ENCODE peak calls at places on chromosome 5, in seven cellular contexts. X is hepatocyte, L is left ventricle myocardium inferior, R is neural progenitor cell, Y is sigmoid colon, U is tibial artery, W is brain microvascular endothelial cell. C is an unnamed sample.
A peak's percentile ranks its signal among the peaks of the same experiment; 100 is the strongest.

GRCh38 chr5:15598294-15598902 is 98.4 kb downstream of the FBXL7 start:
- DNase-seq in X (peak; percentile 26), L (no peak), R (peak; percentile 54), Y (no peak), U (no peak), W (no peak), C (no peak)

GRCh38 chr5:177447611-177448243 is 1.1 kb downstream of the PRR7 start:
- DNase-seq in X (peak; percentile 60), L (no peak), R (peak; percentile 85), Y (peak; percentile 78), U (peak; percentile 86), W (no peak), C (no peak)

GRCh38 chr5:138900281-138900965 is 25.3 kb upstream of the LRRTM2 start:
- DNase-seq in X (no peak), L (no peak), R (no peak), Y (no peak), U (no peak), W (peak; percentile 69), C (no peak)

GRCh38 chr5:127934791-127935256 is 148.7 kb upstream of the SLC12A2 start:
- DNase-seq in X (peak; percentile 70), L (no peak), R (peak; percentile 78), Y (no peak), U (no peak), W (no peak), C (no peak)

GRCh38 chr5:10485142-10485795 is 43.6 kb downstream of the ROPN1L start:
- DNase-seq in X (peak; percentile 78), L (peak; percentile 65), R (no peak), Y (peak; percentile 72), U (peak; percentile 73), W (peak; percentile 99), C (no peak)

GRCh38 chr5:141747152-141747640 is 65.2 kb upstream of the ARAP3 start:
- DNase-seq in X (peak; percentile 59), L (peak; percentile 87), R (peak; percentile 96), Y (peak; percentile 87), U (peak; percentile 84), W (peak; percentile 61), C (peak; percentile 83)

GRCh38 chr5:32233696-32234447 is 59.8 kb upstream of the GOLPH3 start:
- DNase-seq in X (peak; percentile 49), L (no peak), R (no peak), Y (no peak), U (no peak), W (peak; percentile 24), C (no peak)

GRCh38 chr5:96176022-96176421 is 214.4 kb upstream of the ELL2 start:
- DNase-seq in X (no peak), L (no peak), R (no peak), Y (no peak), U (no peak), W (no peak), C (no peak)

GRCh38 chr5:173997331-173997730 is 8.4 kb downstream of the C5orf47 start:
- DNase-seq in X (no peak), L (no peak), R (no peak), Y (no peak), U (no peak), W (no peak), C (no peak)

GRCh38 chr5:172870261-172870806 is 36.3 kb downstream of the ERGIC1 start:
- DNase-seq in X (no peak), L (no peak), R (no peak), Y (peak; percentile 87), U (no peak), W (peak; percentile 96), C (no peak)

GRCh38 chr5:79512692-79513518 is 1.0 kb downstream of the HOMER1 start:
- DNase-seq in X (peak; percentile 38), L (no peak), R (peak; percentile 41), Y (no peak), U (no peak), W (peak; percentile 11), C (no peak)

GRCh38 chr5:73692166-73692640 is 66.2 kb downstream of the ARHGEF28 start:
- DNase-seq in X (no peak), L (no peak), R (no peak), Y (no peak), U (no peak), W (peak; percentile 80), C (no peak)

GRCh38 chr5:139708877-139709586 is 60.9 kb downstream of the CXXC5 start:
- DNase-seq in X (peak; percentile 79), L (peak; percentile 62), R (peak; percentile 84), Y (peak; percentile 82), U (peak; percentile 91), W (peak; percentile 33), C (peak; percentile 71)

GRCh38 chr5:153903321-153903720 is 135.4 kb downstream of the FAM114A2 start:
- DNase-seq in X (no peak), L (no peak), R (no peak), Y (no peak), U (no peak), W (no peak), C (no peak)

GRCh38 chr5:141476132-141476909 is 555 bp downstream of the PCDHGC3 start:
- DNase-seq in X (peak; percentile 62), L (peak; percentile 64), R (peak; percentile 75), Y (peak; percentile 85), U (peak; percentile 83), W (peak; percentile 76), C (peak; percentile 72)

GRCh38 chr5:77885501-77885900 is 109.4 kb upstream of the TBCA start:
- DNase-seq in X (no peak), L (no peak), R (no peak), Y (no peak), U (no peak), W (no peak), C (no peak)

GRCh38 chr5:96483878-96484277 is 50.8 kb upstream of the PCSK1 start:
- DNase-seq in X (peak; percentile 69), L (no peak), R (peak; percentile 71), Y (no peak), U (no peak), W (peak; percentile 38), C (no peak)

GRCh38 chr5:123217183-123217582 is 128.1 kb downstream of the PRDM6 start:
- DNase-seq in X (no peak), L (no peak), R (no peak), Y (no peak), U (no peak), W (no peak), C (no peak)

GRCh38 chr5:75509956-75510355 is 1.5 kb downstream of the CERT1 start:
- DNase-seq in X (peak; percentile 43), L (no peak), R (peak; percentile 5), Y (peak; percentile 68), U (peak; percentile 70), W (peak; percentile 47), C (no peak)

GRCh38 chr5:96597441-96598020 is 64.6 kb upstream of the CAST start:
- DNase-seq in X (no peak), L (no peak), R (no peak), Y (no peak), U (no peak), W (peak; percentile 42), C (no peak)

DNA sequence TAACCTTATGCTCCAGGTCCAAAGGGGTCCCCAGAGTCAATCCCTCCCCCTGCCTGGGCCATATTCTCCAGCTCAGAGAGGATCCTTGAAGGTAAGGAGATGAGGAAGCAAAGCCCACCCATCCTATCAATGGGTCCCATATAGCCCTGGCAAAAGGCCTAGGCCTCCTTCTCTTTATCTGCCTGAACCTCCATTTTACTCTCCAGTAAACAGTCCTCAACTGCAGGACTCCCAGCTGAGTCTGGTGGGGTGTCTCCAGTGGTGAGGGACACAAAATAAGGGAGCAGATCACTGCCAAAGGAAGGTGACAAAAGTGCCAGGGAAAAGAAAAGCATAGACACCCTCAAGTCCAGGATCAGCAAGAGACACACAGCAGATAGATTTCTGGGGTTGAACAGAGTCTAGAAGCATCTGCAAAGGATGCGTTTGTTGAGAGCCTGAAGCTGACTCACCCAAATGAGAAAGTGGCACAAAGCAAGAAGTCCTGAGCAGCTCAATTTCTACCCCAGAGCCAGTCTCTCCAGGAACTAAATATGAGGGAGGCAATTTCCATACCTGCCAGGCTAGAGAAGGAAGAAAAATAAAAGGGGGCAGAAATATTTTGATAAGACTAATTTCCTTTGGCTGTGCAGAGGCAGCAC is 2.7 kb upstream of the EBF1 start:
- DNase-seq in X (no peak), L (no peak), R (no peak), Y (no peak), U (no peak), W (no peak), C (no peak)
- H3K27me3 ChIP-seq in X (peaks cover 85% of the 10 kb centered on the region), L (peaks cover 95% of the 10 kb centered on the region), R (peaks cover 92% of the 10 kb centered on the region), Y (peaks cover 47% of the 10 kb centered on the region), U (no peaks in the 10 kb centered on the region), W (no peaks in the 10 kb centered on the region), C (peaks cover 72% of the 10 kb centered on the region)

DNA sequence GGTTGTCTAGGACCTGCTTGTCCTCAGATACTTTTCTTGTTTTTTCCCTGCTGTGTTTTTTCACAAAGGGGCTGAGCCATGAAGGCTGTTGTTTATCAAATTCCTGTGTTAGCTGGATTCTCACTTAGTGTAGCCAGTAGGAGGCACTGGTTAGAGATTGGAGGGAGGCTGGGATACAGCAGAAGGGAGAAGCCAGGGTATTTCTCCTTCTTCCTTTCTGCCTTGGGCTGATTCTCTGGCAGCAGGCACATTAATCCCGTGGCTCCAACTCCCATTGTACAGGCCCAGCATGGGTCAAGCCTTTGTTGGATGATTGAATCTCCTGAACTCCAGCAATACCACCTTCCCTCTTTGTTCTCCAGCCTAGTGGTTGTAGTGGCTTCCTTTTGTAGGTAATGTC is 46.4 kb upstream of the FAM170A start:
- DNase-seq in X (no peak), L (no peak), R (peak; percentile 86), Y (no peak), U (no peak), W (no peak), C (no peak)
- TF ChIP-seq CTCF in X (no peak), L (no peak), R (peak; percentile 58), Y (no peak), U (no peak), W (no peak), C (no peak)

GRCh38 chr5:175597718-175598117 is 60.2 kb upstream of the HRH2 start:
- DNase-seq in X (peak; percentile 21), L (no peak), R (no peak), Y (no peak), U (no peak), W (no peak), C (no peak)
- H3K27me3 ChIP-seq in X (no peaks in the 10 kb centered on the region), L (peaks cover 6% of the 10 kb centered on the region), R (no peaks in the 10 kb centered on the region), Y (no peaks in the 10 kb centered on the region), U (peaks cover 12% of the 10 kb centered on the region), W (no peaks in the 10 kb centered on the region), C (no peaks in the 10 kb centered on the region)

GRCh38 chr5:80714570-80715298 is 60.0 kb upstream of the DHFR start:
- DNase-seq in X (no peak), L (no peak), R (no peak), Y (no peak), U (no peak), W (no peak), C (no peak)

GRCh38 chr5:80711216-80711615 is 56.4 kb upstream of the DHFR start:
- DNase-seq in X (no peak), L (no peak), R (no peak), Y (no peak), U (no peak), W (no peak), C (no peak)

GRCh38 chr5:80713640-80714039 is 58.9 kb upstream of the DHFR start:
- DNase-seq in X (no peak), L (no peak), R (no peak), Y (no peak), U (no peak), W (no peak), C (no peak)

GRCh38 chr5:80712914-80713313 is 58.1 kb upstream of the DHFR start:
- DNase-seq in X (no peak), L (no peak), R (no peak), Y (no peak), U (no peak), W (no peak), C (no peak)

DNA sequence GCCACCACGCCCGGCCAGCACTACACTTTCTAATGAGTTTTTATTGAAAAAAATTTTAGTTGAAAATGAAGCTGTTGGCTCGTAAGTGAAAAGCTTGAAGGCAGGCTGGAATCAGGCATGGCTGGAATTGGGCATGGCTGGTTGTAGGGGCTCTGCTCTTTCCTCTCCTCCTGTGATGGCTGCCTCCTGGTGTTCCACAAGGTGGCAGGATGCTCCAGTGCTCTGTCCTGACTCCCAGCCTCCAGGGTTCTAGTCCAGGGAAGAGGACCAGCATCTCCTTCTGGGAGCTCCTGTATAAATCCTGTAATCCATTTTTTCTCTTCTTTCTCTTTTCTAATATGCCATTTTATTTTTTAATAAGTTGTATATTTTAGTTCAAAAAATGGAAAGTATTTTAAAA is 57.2 kb upstream of the DHFR start:
- DNase-seq in X (peak; percentile 34), L (no peak), R (peak; percentile 74), Y (no peak), U (no peak), W (peak; percentile 11), C (no peak)
- TF ChIP-seq CTCF in X (peak; percentile 39), L (no peak), R (peak; percentile 67), Y (peak; percentile 16), U (no peak), W (peak; percentile 77), C (peak; percentile 22)